ENCODE peak calls at places on chromosomes 7 and 10, in five cellular contexts. B, V, U, G and M are unnamed samples.

GRCh38 chr7:95596183-95597135 is at the start of gene PDK4:
- DNase-seq in B (no peak), V (peak; percentile 98), U (peak; percentile 94), G (peak; percentile 98), M (no peak)

GRCh38 chr10:32953277-32953927 is 4.6 kb downstream of the ITGB1 start:
- DNase-seq in B (no peak), V (no peak), U (no peak), G (no peak), M (no peak)

GRCh38 chr7:157635148-157635500 is 298.3 kb downstream of the DNAJB6 start:
- DNase-seq in B (no peak), V (no peak), U (no peak), G (no peak), M (no peak)

GRCh38 chr10:43287056-43288007 is 20.5 kb upstream of the RASGEF1A start:
- DNase-seq in B (peak; percentile 74), V (no peak), U (no peak), G (peak; percentile 87), M (peak; percentile 20)

GRCh38 chr7:134942690-134943466 is 43.4 kb upstream of the AGBL3 start:
- DNase-seq in B (no peak), V (no peak), U (no peak), G (no peak), M (no peak)

GRCh38 chr7:10221084-10221483 is 752.6 kb upstream of the PHF14 start:
- DNase-seq in B (no peak), V (no peak), U (no peak), G (no peak), M (no peak)

GRCh38 chr7:27188666-27189559 is 3.9 kb upstream of the HOXA11 start:
- DNase-seq in B (no peak), V (peak; percentile 79), U (peak; percentile 39), G (no peak), M (peak; percentile 78)

GRCh38 chr10:89699581-89700064 is 1.8 kb upstream of the KIF20B start:
- DNase-seq in B (no peak), V (no peak), U (no peak), G (no peak), M (no peak)

GRCh38 chr7:80018941-80019808 is 115.5 kb upstream of the GNAI1 start:
- DNase-seq in B (peak; percentile 53), V (no peak), U (peak; percentile 45), G (no peak), M (peak; percentile 21)

GRCh38 chr10:29657719-29658274 is 23.0 kb upstream of the SVIL start:
- DNase-seq in B (no peak), V (no peak), U (no peak), G (no peak), M (peak; percentile 17)

GRCh38 chr10:118983263-118983662 is 46.3 kb upstream of the NANOS1 start:
- DNase-seq in B (peak; percentile 93), V (no peak), U (no peak), G (no peak), M (no peak)

GRCh38 chr7:29607889-29608288 is 44.3 kb downstream of the PRR15 start:
- DNase-seq in B (no peak), V (no peak), U (no peak), G (no peak), M (no peak)

GRCh38 chr7:30041526-30042269 is 13.5 kb downstream of the PLEKHA8 start:
- DNase-seq in B (no peak), V (no peak), U (no peak), G (no peak), M (no peak)

GRCh38 chr10:63780075-63780474 is 258.9 kb downstream of the REEP3 start:
- DNase-seq in B (no peak), V (no peak), U (no peak), G (no peak), M (no peak)

GRCh38 chr7:2260820-2261219 is 18.8 kb downstream of the NUDT1 start:
- DNase-seq in B (no peak), V (no peak), U (no peak), G (peak; percentile 76), M (no peak)

GRCh38 chr10:113362645-113363091 is 190.2 kb upstream of the HABP2 start:
- DNase-seq in B (peak; percentile 52), V (peak; percentile 37), U (no peak), G (peak; percentile 30), M (no peak)

GRCh38 chr10:80168679-80169380 is 36.3 kb downstream of the PLAC9 start:
- DNase-seq in B (peak; percentile 24), V (no peak), U (no peak), G (no peak), M (no peak)

GRCh38 chr10:12369982-12370381 is 20.6 kb downstream of the CAMK1D start:
- DNase-seq in B (no peak), V (no peak), U (no peak), G (no peak), M (no peak)

GRCh38 chr7:17462059-17462695 is 163.7 kb downstream of the AHR start:
- DNase-seq in B (no peak), V (no peak), U (no peak), G (no peak), M (no peak)

GRCh38 chr10:79111427-79111826 is 42.7 kb downstream of the ZMIZ1 start:
- DNase-seq in B (no peak), V (no peak), U (no peak), G (no peak), M (no peak)

GRCh38 chr10:117946525-117947070 is 100.1 kb downstream of the RAB11FIP2 start:
- DNase-seq in B (no peak), V (no peak), U (no peak), G (no peak), M (no peak)

GRCh38 chr7:47038621-47039020 is 543.3 kb downstream of the TNS3 start:
- DNase-seq in B (no peak), V (no peak), U (no peak), G (no peak), M (no peak)

GRCh38 chr7:18890885-18891621 is 226.4 kb downstream of the TWIST1 start:
- DNase-seq in B (no peak), V (no peak), U (no peak), G (no peak), M (no peak)

GRCh38 chr7:105782391-105783063 is 93.9 kb downstream of the ATXN7L1 start:
- DNase-seq in B (no peak), V (no peak), U (peak; percentile 29), G (no peak), M (no peak)

GRCh38 chr7:23960361-23960760 is 250.3 kb downstream of the STK31 start:
- DNase-seq in B (no peak), V (no peak), U (no peak), G (no peak), M (no peak)

GRCh38 chr7:113824117-113824823 is 94.5 kb downstream of the PPP1R3A start:
- DNase-seq in B (no peak), V (no peak), U (no peak), G (no peak), M (no peak)

GRCh38 chr10:48219194-48219593 is 55.3 kb downstream of the FRMPD2 start:
- DNase-seq in B (no peak), V (no peak), U (no peak), G (no peak), M (no peak)

GRCh38 chr10:16545126-16545736 is 23.6 kb upstream of the C1QL3 start:
- DNase-seq in B (peak; percentile 37), V (no peak), U (no peak), G (no peak), M (no peak)

GRCh38 chr7:46830-47140 is 145.6 kb upstream of the FAM20C start:
- DNase-seq in B (no peak), V (no peak), U (peak; percentile 15), G (peak; percentile 14), M (no peak)

GRCh38 chr7:17696422-17696821 is 243.9 kb downstream of the SNX13 start:
- DNase-seq in B (no peak), V (peak; percentile 17), U (no peak), G (peak; percentile 95), M (no peak)

GRCh38 chr10:88008866-88009470 is 145.5 kb downstream of the PTEN start:
- DNase-seq in B (no peak), V (no peak), U (no peak), G (no peak), M (no peak)

GRCh38 chr10:13003004-13003403 is 1.5 kb upstream of the CCDC3 start:
- DNase-seq in B (no peak), V (no peak), U (no peak), G (no peak), M (no peak)

GRCh38 chr10:79137826-79138225 is 69.1 kb downstream of the ZMIZ1 start:
- DNase-seq in B (peak; percentile 73), V (no peak), U (peak; percentile 76), G (no peak), M (peak; percentile 25)

DNA sequence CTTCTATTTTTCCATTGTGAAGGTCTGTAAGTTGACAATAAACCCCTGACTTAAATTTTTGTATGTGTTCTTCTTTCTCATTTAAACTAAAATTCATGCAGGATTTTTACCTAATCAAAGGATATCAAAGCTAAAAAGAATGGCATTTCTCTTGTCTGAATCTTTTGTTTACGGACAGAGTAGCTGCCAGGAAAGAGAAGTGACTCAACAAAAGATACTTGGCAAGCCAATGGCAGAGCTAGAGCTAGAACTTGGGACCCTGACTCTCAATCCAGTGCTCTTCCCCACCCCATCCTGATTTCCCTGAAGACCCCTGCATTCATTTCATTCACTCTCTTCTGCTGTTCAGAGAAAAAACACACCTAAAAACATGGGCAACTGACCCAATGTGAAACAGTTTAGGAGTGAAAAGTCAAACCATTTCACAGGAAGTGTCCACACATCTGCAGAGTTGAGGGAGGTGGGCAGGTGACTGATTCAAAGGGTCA is 40.2 kb upstream of the PDLIM1 start:
- DNase-seq in B (no peak), V (no peak), U (no peak), G (no peak), M (no peak)
- H3K4me1 ChIP-seq in B (no peaks in the 10 kb centered on the region), V (peaks cover 4% of the 10 kb centered on the region), U (no peaks in the 10 kb centered on the region), G (peaks cover 14% of the 10 kb centered on the region), M (no peaks in the 10 kb centered on the region)

GRCh38 chr7:141421306-141421705 is 129.9 kb upstream of the AGK start:
- DNase-seq in B (no peak), V (no peak), U (no peak), G (no peak), M (no peak)
- H3K9me3 ChIP-seq in B (no peaks in the 10 kb centered on the region), V (no peaks in the 10 kb centered on the region), U (no peaks in the 10 kb centered on the region), G (no peaks in the 10 kb centered on the region), M (no peaks in the 10 kb centered on the region)

DNA sequence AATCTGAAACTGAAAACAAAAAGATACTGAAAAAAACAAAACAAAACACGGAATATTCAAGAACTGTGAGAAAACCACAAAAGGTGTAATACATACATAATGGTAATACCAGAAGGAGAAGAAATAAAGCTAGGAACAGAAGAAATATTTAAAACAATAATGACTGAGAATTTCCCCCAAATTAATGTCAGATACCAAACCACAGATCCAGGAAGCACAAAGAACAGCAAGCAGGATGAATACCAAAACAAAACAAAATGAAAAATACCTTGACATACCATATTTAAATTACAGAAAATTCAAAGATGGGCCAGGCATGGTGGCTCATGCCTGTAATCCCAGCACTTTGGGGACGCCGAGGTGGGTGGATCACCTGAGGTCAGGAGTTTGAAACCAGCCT is 57.7 kb upstream of the PARD3 start:
- DNase-seq in B (peak; percentile 75), V (no peak), U (no peak), G (no peak), M (no peak)
- TF ChIP-seq CTCF in B (no peak), V (no peak), U (no peak), G (no peak), M (no peak)

DNA sequence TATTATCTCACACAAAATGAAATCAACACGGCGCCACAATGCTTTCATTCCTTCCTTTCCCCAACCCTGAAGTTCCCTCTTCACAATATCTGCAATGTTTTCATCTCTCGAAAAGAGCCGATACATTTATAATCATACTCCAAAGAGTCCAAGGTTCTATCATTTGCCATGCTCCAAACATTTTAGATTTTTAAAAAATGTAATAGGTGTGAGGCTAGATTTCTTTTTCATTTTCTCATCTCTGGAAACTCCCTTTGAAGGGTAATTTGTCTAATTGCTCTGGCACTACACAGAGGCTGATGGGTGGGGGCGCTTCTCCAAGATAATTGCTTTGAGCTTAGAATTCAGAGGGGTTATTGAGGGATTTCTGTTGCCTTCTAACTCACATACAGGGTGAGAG is 4.9 kb downstream of the DLX5 start:
- DNase-seq in B (no peak), V (no peak), U (no peak), G (no peak), M (no peak)
- H3K4me1 ChIP-seq in B (no peaks in the 10 kb centered on the region), V (peaks cover 15% of the 10 kb centered on the region), U (peaks cover 9% of the 10 kb centered on the region), G (peaks cover 6% of the 10 kb centered on the region), M (peaks cover 17% of the 10 kb centered on the region)